ENCODE peak calls at places on chromosomes 6 and 20, in ten cellular contexts. One of them, this sample, is unnamed.
A peak's percentile ranks its signal among the peaks of the same experiment; 100 is the strongest.

GRCh38 chr6:165925474-165926156 is 242.0 kb downstream of the TBXT start:
- DNase-seq in H9: no peak
- DNase-seq in IMR-90: peak; percentile 61
- DNase-seq in heart right ventricle: no peak
- DNase-seq in omental fat pad: no peak
- DNase-seq in fibroblast of pulmonary artery: peak; percentile 15
- DNase-seq in right lobe of liver: no peak
- DNase-seq in AG04449: no peak
- DNase-seq in cardiac fibroblast: no peak
- DNase-seq in neural progenitor cell: no peak
- DNase-seq in this sample: no peak

GRCh38 chr6:70700922-70701876 is 33.5 kb downstream of the SMAP1 start:
- DNase-seq in H9: no peak
- DNase-seq in IMR-90: no peak
- DNase-seq in heart right ventricle: peak; percentile 32
- DNase-seq in omental fat pad: no peak
- DNase-seq in fibroblast of pulmonary artery: no peak
- DNase-seq in right lobe of liver: peak; percentile 65
- DNase-seq in AG04449: no peak
- DNase-seq in cardiac fibroblast: no peak
- DNase-seq in neural progenitor cell: no peak
- DNase-seq in this sample: no peak

GRCh38 chr20:5612476-5613291 is 137.5 kb upstream of the SHLD1 start:
- DNase-seq in H9: no peak
- DNase-seq in IMR-90: peak; percentile 85
- DNase-seq in heart right ventricle: no peak
- DNase-seq in omental fat pad: no peak
- DNase-seq in fibroblast of pulmonary artery: peak; percentile 68
- DNase-seq in right lobe of liver: no peak
- DNase-seq in AG04449: no peak
- DNase-seq in cardiac fibroblast: peak; percentile 70
- DNase-seq in neural progenitor cell: no peak
- DNase-seq in this sample: peak; percentile 65

GRCh38 chr6:79718509-79719247 is 87.5 kb downstream of the SH3BGRL2 start:
- DNase-seq in H9: no peak
- DNase-seq in IMR-90: peak; percentile 11
- DNase-seq in heart right ventricle: no peak
- DNase-seq in omental fat pad: no peak
- DNase-seq in fibroblast of pulmonary artery: peak; percentile 13
- DNase-seq in right lobe of liver: no peak
- DNase-seq in AG04449: no peak
- DNase-seq in cardiac fibroblast: peak; percentile 30
- DNase-seq in neural progenitor cell: no peak
- DNase-seq in this sample: peak; percentile 37

GRCh38 chr6:154289818-154290508 is 66.6 kb downstream of the IPCEF1 start:
- DNase-seq in H9: no peak
- DNase-seq in IMR-90: no peak
- DNase-seq in heart right ventricle: no peak
- DNase-seq in omental fat pad: no peak
- DNase-seq in fibroblast of pulmonary artery: no peak
- DNase-seq in right lobe of liver: no peak
- DNase-seq in AG04449: no peak
- DNase-seq in cardiac fibroblast: no peak
- DNase-seq in neural progenitor cell: no peak
- DNase-seq in this sample: no peak

GRCh38 chr6:43228951-43229802 is at the start of gene DNPH1:
- DNase-seq in H9: peak; percentile 86
- DNase-seq in IMR-90: peak; percentile 48
- DNase-seq in heart right ventricle: peak; percentile 63
- DNase-seq in omental fat pad: peak; percentile 46
- DNase-seq in fibroblast of pulmonary artery: peak; percentile 65
- DNase-seq in right lobe of liver: peak; percentile 83
- DNase-seq in AG04449: no peak
- DNase-seq in cardiac fibroblast: peak; percentile 68
- DNase-seq in neural progenitor cell: peak; percentile 90
- DNase-seq in this sample: peak; percentile 3

GRCh38 chr6:167311286-167311685 is 13.6 kb upstream of the TTLL2 start:
- DNase-seq in H9: no peak
- DNase-seq in IMR-90: no peak
- DNase-seq in heart right ventricle: no peak
- DNase-seq in omental fat pad: no peak
- DNase-seq in fibroblast of pulmonary artery: no peak
- DNase-seq in right lobe of liver: no peak
- DNase-seq in AG04449: no peak
- DNase-seq in cardiac fibroblast: no peak
- DNase-seq in neural progenitor cell: no peak
- DNase-seq in this sample: no peak

GRCh38 chr6:155311076-155311475 is 3.2 kb downstream of the TFB1M start:
- DNase-seq in H9: no peak
- DNase-seq in IMR-90: peak; percentile 18
- DNase-seq in heart right ventricle: no peak
- DNase-seq in omental fat pad: no peak
- DNase-seq in fibroblast of pulmonary artery: no peak
- DNase-seq in right lobe of liver: no peak
- DNase-seq in AG04449: no peak
- DNase-seq in cardiac fibroblast: no peak
- DNase-seq in neural progenitor cell: no peak
- DNase-seq in this sample: no peak

GRCh38 chr20:21230686-21231085 is 72.4 kb upstream of the XRN2 start:
- DNase-seq in H9: no peak
- DNase-seq in IMR-90: peak; percentile 13
- DNase-seq in heart right ventricle: no peak
- DNase-seq in omental fat pad: no peak
- DNase-seq in fibroblast of pulmonary artery: no peak
- DNase-seq in right lobe of liver: no peak
- DNase-seq in AG04449: no peak
- DNase-seq in cardiac fibroblast: no peak
- DNase-seq in neural progenitor cell: no peak
- DNase-seq in this sample: no peak

GRCh38 chr6:86936834-86937218 is 502 bp upstream of the HTR1E start:
- DNase-seq in H9: no peak
- DNase-seq in IMR-90: no peak
- DNase-seq in heart right ventricle: peak; percentile 6
- DNase-seq in omental fat pad: peak; percentile 22
- DNase-seq in fibroblast of pulmonary artery: no peak
- DNase-seq in right lobe of liver: no peak
- DNase-seq in AG04449: no peak
- DNase-seq in cardiac fibroblast: no peak
- DNase-seq in neural progenitor cell: peak; percentile 90
- DNase-seq in this sample: no peak

GRCh38 chr6:7402746-7403145 is 13.1 kb downstream of the RIOK1 start:
- DNase-seq in H9: no peak
- DNase-seq in IMR-90: no peak
- DNase-seq in heart right ventricle: no peak
- DNase-seq in omental fat pad: no peak
- DNase-seq in fibroblast of pulmonary artery: no peak
- DNase-seq in right lobe of liver: no peak
- DNase-seq in AG04449: no peak
- DNase-seq in cardiac fibroblast: no peak
- DNase-seq in neural progenitor cell: no peak
- DNase-seq in this sample: no peak

GRCh38 chr20:37821691-37822655 is 81.0 kb upstream of the VSTM2L start:
- DNase-seq in H9: no peak
- DNase-seq in IMR-90: peak; percentile 91
- DNase-seq in heart right ventricle: no peak
- DNase-seq in omental fat pad: no peak
- DNase-seq in fibroblast of pulmonary artery: peak; percentile 62
- DNase-seq in right lobe of liver: no peak
- DNase-seq in AG04449: peak; percentile 87
- DNase-seq in cardiac fibroblast: peak; percentile 71
- DNase-seq in neural progenitor cell: no peak
- DNase-seq in this sample: peak; percentile 83

GRCh38 chr6:22236626-22237414 is 60.0 kb downstream of the PRL start:
- DNase-seq in H9: no peak
- DNase-seq in IMR-90: peak; percentile 95
- DNase-seq in heart right ventricle: no peak
- DNase-seq in omental fat pad: no peak
- DNase-seq in fibroblast of pulmonary artery: peak; percentile 65
- DNase-seq in right lobe of liver: no peak
- DNase-seq in AG04449: peak; percentile 87
- DNase-seq in cardiac fibroblast: peak; percentile 53
- DNase-seq in neural progenitor cell: no peak
- DNase-seq in this sample: peak; percentile 96

GRCh38 chr6:150001295-150001990 is 23.9 kb downstream of the RAET1L start:
- DNase-seq in H9: no peak
- DNase-seq in IMR-90: no peak
- DNase-seq in heart right ventricle: no peak
- DNase-seq in omental fat pad: no peak
- DNase-seq in fibroblast of pulmonary artery: no peak
- DNase-seq in right lobe of liver: no peak
- DNase-seq in AG04449: no peak
- DNase-seq in cardiac fibroblast: no peak
- DNase-seq in neural progenitor cell: no peak
- DNase-seq in this sample: no peak

GRCh38 chr6:45851001-45851400 is 164.7 kb downstream of the CLIC5 start:
- DNase-seq in H9: no peak
- DNase-seq in IMR-90: no peak
- DNase-seq in heart right ventricle: no peak
- DNase-seq in omental fat pad: no peak
- DNase-seq in fibroblast of pulmonary artery: no peak
- DNase-seq in right lobe of liver: no peak
- DNase-seq in AG04449: no peak
- DNase-seq in cardiac fibroblast: no peak
- DNase-seq in neural progenitor cell: no peak
- DNase-seq in this sample: no peak

GRCh38 chr20:37385176-37385575 is 39.2 kb downstream of the SRC start:
- DNase-seq in H9: no peak
- DNase-seq in IMR-90: no peak
- DNase-seq in heart right ventricle: no peak
- DNase-seq in omental fat pad: no peak
- DNase-seq in fibroblast of pulmonary artery: no peak
- DNase-seq in right lobe of liver: peak; percentile 35
- DNase-seq in AG04449: no peak
- DNase-seq in cardiac fibroblast: no peak
- DNase-seq in neural progenitor cell: no peak
- DNase-seq in this sample: no peak

GRCh38 chr20:38407321-38407720 is 27.8 kb downstream of the SNHG17 start:
- DNase-seq in H9: no peak
- DNase-seq in IMR-90: no peak
- DNase-seq in heart right ventricle: no peak
- DNase-seq in omental fat pad: no peak
- DNase-seq in fibroblast of pulmonary artery: no peak
- DNase-seq in right lobe of liver: no peak
- DNase-seq in AG04449: no peak
- DNase-seq in cardiac fibroblast: no peak
- DNase-seq in neural progenitor cell: no peak
- DNase-seq in this sample: no peak

GRCh38 chr6:16850332-16851022 is 89.2 kb upstream of the ATXN1 start:
- DNase-seq in H9: no peak
- DNase-seq in IMR-90: no peak
- DNase-seq in heart right ventricle: no peak
- DNase-seq in omental fat pad: no peak
- DNase-seq in fibroblast of pulmonary artery: no peak
- DNase-seq in right lobe of liver: no peak
- DNase-seq in AG04449: no peak
- DNase-seq in cardiac fibroblast: no peak
- DNase-seq in neural progenitor cell: no peak
- DNase-seq in this sample: no peak

GRCh38 chr6:38117281-38117680 is 297.8 kb downstream of the ZFAND3 start:
- DNase-seq in H9: no peak
- DNase-seq in IMR-90: peak; percentile 56
- DNase-seq in heart right ventricle: no peak
- DNase-seq in omental fat pad: no peak
- DNase-seq in fibroblast of pulmonary artery: peak; percentile 21
- DNase-seq in right lobe of liver: no peak
- DNase-seq in AG04449: no peak
- DNase-seq in cardiac fibroblast: no peak
- DNase-seq in neural progenitor cell: no peak
- DNase-seq in this sample: no peak

GRCh38 chr20:32976746-32977145 is 27.5 kb downstream of the SUN5 start:
- DNase-seq in H9: peak; percentile 14
- DNase-seq in IMR-90: no peak
- DNase-seq in heart right ventricle: no peak
- DNase-seq in omental fat pad: no peak
- DNase-seq in fibroblast of pulmonary artery: no peak
- DNase-seq in right lobe of liver: no peak
- DNase-seq in AG04449: no peak
- DNase-seq in cardiac fibroblast: no peak
- DNase-seq in neural progenitor cell: no peak
- DNase-seq in this sample: no peak

GRCh38 chr6:6105472-6106036 is 98.8 kb upstream of the NRN1 start:
- DNase-seq in H9: peak; percentile 68
- DNase-seq in IMR-90: no peak
- DNase-seq in heart right ventricle: no peak
- DNase-seq in omental fat pad: no peak
- DNase-seq in fibroblast of pulmonary artery: no peak
- DNase-seq in right lobe of liver: no peak
- DNase-seq in AG04449: no peak
- DNase-seq in cardiac fibroblast: no peak
- DNase-seq in neural progenitor cell: peak; percentile 35
- DNase-seq in this sample: no peak
- TF ChIP-seq CTCF in H9: peak; percentile 71
- TF ChIP-seq CTCF in IMR-90: no peak
- TF ChIP-seq CTCF in heart right ventricle: peak; percentile 13
- TF ChIP-seq CTCF in omental fat pad: no peak
- TF ChIP-seq CTCF in fibroblast of pulmonary artery: no peak
- TF ChIP-seq CTCF in right lobe of liver: peak; percentile 26
- TF ChIP-seq CTCF in AG04449: no peak
- TF ChIP-seq CTCF in cardiac fibroblast: no peak
- TF ChIP-seq CTCF in neural progenitor cell: peak; percentile 63
- TF ChIP-seq CTCF in this sample: no peak

GRCh38 chr6:151161363-151161762 is 78.4 kb upstream of the AKAP12 start:
- DNase-seq in H9: no peak
- DNase-seq in IMR-90: no peak
- DNase-seq in heart right ventricle: no peak
- DNase-seq in omental fat pad: no peak
- DNase-seq in fibroblast of pulmonary artery: no peak
- DNase-seq in right lobe of liver: no peak
- DNase-seq in AG04449: no peak
- DNase-seq in cardiac fibroblast: no peak
- DNase-seq in neural progenitor cell: no peak
- DNase-seq in this sample: no peak
- TF ChIP-seq CTCF in H9: no peak
- TF ChIP-seq CTCF in IMR-90: no peak
- TF ChIP-seq CTCF in heart right ventricle: no peak
- TF ChIP-seq CTCF in omental fat pad: no peak
- TF ChIP-seq CTCF in fibroblast of pulmonary artery: no peak
- TF ChIP-seq CTCF in right lobe of liver: no peak
- TF ChIP-seq CTCF in AG04449: no peak
- TF ChIP-seq CTCF in cardiac fibroblast: no peak
- TF ChIP-seq CTCF in neural progenitor cell: no peak
- TF ChIP-seq CTCF in this sample: no peak

GRCh38 chr6:15245361-15246216 is at the start of gene JARID2:
- DNase-seq in H9: peak; percentile 97
- DNase-seq in IMR-90: peak; percentile 98
- DNase-seq in heart right ventricle: peak; percentile 99
- DNase-seq in omental fat pad: peak; percentile 98
- DNase-seq in fibroblast of pulmonary artery: peak; percentile 99
- DNase-seq in right lobe of liver: peak; percentile 100
- DNase-seq in AG04449: peak; percentile 84
- DNase-seq in cardiac fibroblast: peak; percentile 99
- DNase-seq in neural progenitor cell: peak; percentile 98
- DNase-seq in this sample: peak; percentile 95
- TF ChIP-seq CTCF in H9: no peak
- TF ChIP-seq CTCF in IMR-90: no peak
- TF ChIP-seq CTCF in heart right ventricle: no peak
- TF ChIP-seq CTCF in omental fat pad: no peak
- TF ChIP-seq CTCF in fibroblast of pulmonary artery: no peak
- TF ChIP-seq CTCF in right lobe of liver: no peak
- TF ChIP-seq CTCF in AG04449: no peak
- TF ChIP-seq CTCF in cardiac fibroblast: no peak
- TF ChIP-seq CTCF in neural progenitor cell: no peak
- TF ChIP-seq CTCF in this sample: no peak

GRCh38 chr20:20052074-20052970 is at the start of the genes CFAP61 and CRNKL1:
- DNase-seq in H9: peak; percentile 98
- DNase-seq in IMR-90: peak; percentile 95
- DNase-seq in heart right ventricle: peak; percentile 97
- DNase-seq in omental fat pad: peak; percentile 95
- DNase-seq in fibroblast of pulmonary artery: peak; percentile 98
- DNase-seq in right lobe of liver: peak; percentile 98
- DNase-seq in AG04449: peak; percentile 60
- DNase-seq in cardiac fibroblast: peak; percentile 97
- DNase-seq in neural progenitor cell: peak; percentile 99
- DNase-seq in this sample: peak; percentile 80
- TF ChIP-seq CTCF in H9: no peak
- TF ChIP-seq CTCF in IMR-90: no peak
- TF ChIP-seq CTCF in heart right ventricle: no peak
- TF ChIP-seq CTCF in omental fat pad: no peak
- TF ChIP-seq CTCF in fibroblast of pulmonary artery: no peak
- TF ChIP-seq CTCF in right lobe of liver: no peak
- TF ChIP-seq CTCF in AG04449: no peak
- TF ChIP-seq CTCF in cardiac fibroblast: no peak
- TF ChIP-seq CTCF in neural progenitor cell: no peak
- TF ChIP-seq CTCF in this sample: no peak